ENCODE peak calls at places on chromosomes 7 and 10, in six cellular contexts. Q is cardiac muscle cell, I is neural crest cell, P is right lobe of liver, W is lower leg skin, H is fibroblast of mammary gland. U is an unnamed sample.
A peak's percentile ranks its signal among the peaks of the same experiment; 100 is the strongest.

GRCh38 chr7:17298840-17299476 is 506 bp downstream of the AHR start:
- DNase-seq in Q (peak; percentile 48), I (no peak), P (peak; percentile 78), W (peak; percentile 92), H (no peak), U (peak; percentile 56)

GRCh38 chr7:11831727-11832495 is at the start of gene THSD7A:
- DNase-seq in Q (peak; percentile 72), I (peak; percentile 55), P (peak; percentile 67), W (peak; percentile 80), H (peak; percentile 3), U (peak; percentile 40)

GRCh38 chr10:95282115-95282514 is 8.7 kb downstream of the PDLIM1 start:
- DNase-seq in Q (no peak), I (no peak), P (no peak), W (peak; percentile 8), H (no peak), U (no peak)

GRCh38 chr7:63067897-63068585 is 930.6 kb upstream of the ZNF722 start:
- DNase-seq in Q (no peak), I (no peak), P (no peak), W (no peak), H (no peak), U (peak; percentile 32)

GRCh38 chr10:119504651-119505050 is 37.9 kb downstream of the RGS10 start:
- DNase-seq in Q (no peak), I (no peak), P (no peak), W (no peak), H (no peak), U (no peak)

GRCh38 chr10:63415635-63416244 is 50.0 kb downstream of the JMJD1C start:
- DNase-seq in Q (no peak), I (no peak), P (no peak), W (no peak), H (no peak), U (no peak)

GRCh38 chr10:85228726-85229125 is 900.3 kb downstream of the CCSER2 start:
- DNase-seq in Q (no peak), I (no peak), P (no peak), W (no peak), H (no peak), U (no peak)

GRCh38 chr7:138753611-138754010 is 44.2 kb upstream of the TMEM213 start:
- DNase-seq in Q (no peak), I (no peak), P (no peak), W (no peak), H (no peak), U (no peak)

GRCh38 chr7:151245360-151246160 is 2.9 kb downstream of the SMARCD3 start:
- DNase-seq in Q (no peak), I (peak; percentile 59), P (peak; percentile 52), W (peak; percentile 87), H (no peak), U (no peak)

GRCh38 chr10:75234683-75235374 is 928 bp downstream of the COMTD1 start:
- DNase-seq in Q (no peak), I (peak; percentile 31), P (peak; percentile 77), W (peak; percentile 86), H (no peak), U (no peak)

GRCh38 chr7:85041599-85042216 is 145.1 kb downstream of the SEMA3D start:
- DNase-seq in Q (peak; percentile 82), I (peak; percentile 65), P (no peak), W (peak; percentile 92), H (peak; percentile 72), U (peak; percentile 67)

GRCh38 chr10:106819490-106819889 is 345.0 kb downstream of the SORCS1 start:
- DNase-seq in Q (no peak), I (no peak), P (no peak), W (no peak), H (no peak), U (no peak)

GRCh38 chr7:20244334-20244733 is 27.1 kb upstream of the MACC1 start:
- DNase-seq in Q (peak; percentile 48), I (no peak), P (no peak), W (no peak), H (no peak), U (no peak)

GRCh38 chr7:85294176-85294575 is 107.3 kb upstream of the SEMA3D start:
- DNase-seq in Q (no peak), I (no peak), P (no peak), W (no peak), H (no peak), U (no peak)

GRCh38 chr10:75335191-75335590 is 66.4 kb downstream of the ZNF503 start:
- DNase-seq in Q (peak; percentile 11), I (no peak), P (no peak), W (no peak), H (peak; percentile 34), U (no peak)

GRCh38 chr7:45469103-45469502 is 105.1 kb upstream of the ADCY1 start:
- DNase-seq in Q (peak; percentile 20), I (no peak), P (no peak), W (no peak), H (peak; percentile 73), U (no peak)

GRCh38 chr7:28986028-28986427 is 27.9 kb upstream of the TRIL start:
- DNase-seq in Q (no peak), I (no peak), P (no peak), W (no peak), H (no peak), U (peak; percentile 44)

GRCh38 chr10:59627366-59628018 is 82.2 kb downstream of the SLC16A9 start:
- DNase-seq in Q (no peak), I (no peak), P (no peak), W (no peak), H (no peak), U (no peak)
- TF ChIP-seq CTCF in Q (no peak), I (no peak), P (no peak), W (no peak), H (no peak), U (no peak)

GRCh38 chr7:683526-684205 is 42.8 kb upstream of the DNAAF5 start:
- DNase-seq in Q (no peak), I (no peak), P (peak; percentile 35), W (no peak), H (no peak), U (no peak)
- TF ChIP-seq CTCF in Q (no peak), I (no peak), P (no peak), W (no peak), H (no peak), U (no peak)

GRCh38 chr7:91055219-91055618 is 209.0 kb upstream of the FZD1 start:
- DNase-seq in Q (no peak), I (no peak), P (no peak), W (no peak), H (no peak), U (no peak)
- TF ChIP-seq CTCF in Q (peak; percentile 8), I (peak; percentile 33), P (no peak), W (no peak), H (no peak), U (no peak)

GRCh38 chr10:132146271-132146671 is 40.5 kb upstream of the DPYSL4 start:
- DNase-seq in Q (no peak), I (no peak), P (peak; percentile 42), W (no peak), H (no peak), U (no peak)
- TF ChIP-seq CTCF in Q (no peak), I (no peak), P (no peak), W (no peak), H (no peak), U (no peak)

U was measured in lung.